ENCODE peak calls at places on chromosome 15, in six cellular contexts. O is neuronal stem cell, A is IMR-90, G is mesenchymal stem cell, L is trophoblast cell, C is H1. H is an unnamed sample.

GRCh38 chr15:90868261-90868689 is at the start of gene FURIN:
- DNase-seq in O (no peak), A (no peak), G (no peak), L (no peak), C (no peak), H (no peak)

GRCh38 chr15:95196176-95196915 is 965.0 kb downstream of the MCTP2 start:
- DNase-seq in O (no peak), A (no peak), G (no peak), L (peak; percentile 81), C (no peak), H (peak; percentile 7)

GRCh38 chr15:95394186-95395067 is 936.1 kb upstream of the NR2F2 start:
- DNase-seq in O (no peak), A (peak; percentile 82), G (peak; percentile 69), L (no peak), C (no peak), H (peak; percentile 83)

GRCh38 chr15:95912280-95912625 is 418.2 kb upstream of the NR2F2 start:
- DNase-seq in O (no peak), A (no peak), G (no peak), L (no peak), C (no peak), H (peak; percentile 50)

GRCh38 chr15:40454904-40455391 is 14.2 kb downstream of the BAHD1 start:
- DNase-seq in O (no peak), A (peak; percentile 54), G (peak; percentile 70), L (no peak), C (no peak), H (no peak)

GRCh38 chr15:67137951-67138935 is 72.8 kb downstream of the SMAD3 start:
- DNase-seq in O (no peak), A (peak; percentile 49), G (peak; percentile 62), L (no peak), C (no peak), H (no peak)

GRCh38 chr15:88166330-88166993 is 90.1 kb downstream of the NTRK3 start:
- DNase-seq in O (peak; percentile 45), A (no peak), G (peak; percentile 0), L (no peak), C (peak; percentile 3), H (peak; percentile 61)

GRCh38 chr15:59194639-59195325 is 11.9 kb upstream of the LDHAL6B start:
- DNase-seq in O (no peak), A (no peak), G (no peak), L (no peak), C (no peak), H (no peak)

GRCh38 chr15:85852969-85853368 is 58.2 kb upstream of the KLHL25 start:
- DNase-seq in O (no peak), A (no peak), G (no peak), L (no peak), C (no peak), H (no peak)

GRCh38 chr15:70172561-70172960 is 74.8 kb upstream of the TLE3 start:
- DNase-seq in O (no peak), A (no peak), G (no peak), L (no peak), C (no peak), H (no peak)

GRCh38 chr15:57156210-57156887 is 220.0 kb upstream of the CGNL1 start:
- DNase-seq in O (no peak), A (no peak), G (no peak), L (no peak), C (no peak), H (no peak)

GRCh38 chr15:68565701-68566100 is 13.1 kb upstream of the CORO2B start:
- DNase-seq in O (no peak), A (no peak), G (no peak), L (no peak), C (no peak), H (no peak)

GRCh38 chr15:70087708-70088352 is 9.9 kb downstream of the TLE3 start:
- DNase-seq in O (no peak), A (no peak), G (no peak), L (no peak), C (no peak), H (peak; percentile 48)

GRCh38 chr15:55008397-55008796 is 188.3 kb downstream of the RSL24D1 start:
- DNase-seq in O (no peak), A (no peak), G (no peak), L (no peak), C (no peak), H (no peak)

GRCh38 chr15:43100971-43101370 is 4.9 kb downstream of the UBR1 start:
- DNase-seq in O (no peak), A (no peak), G (no peak), L (no peak), C (no peak), H (no peak)

GRCh38 chr15:56971571-56971970 is 53.1 kb downstream of the TCF12 start:
- DNase-seq in O (no peak), A (peak; percentile 37), G (peak; percentile 31), L (no peak), C (no peak), H (no peak)

GRCh38 chr15:73648027-73648295 is 14.8 kb upstream of the NPTN start:
- DNase-seq in O (no peak), A (no peak), G (no peak), L (no peak), C (no peak), H (no peak)

GRCh38 chr15:79089331-79089889 is 1.2 kb downstream of the RASGRF1 start:
- DNase-seq in O (peak; percentile 48), A (no peak), G (no peak), L (peak; percentile 21), C (no peak), H (peak; percentile 51)

GRCh38 chr15:101272584-101272983 is 4.7 kb downstream of the SELENOS start:
- DNase-seq in O (no peak), A (no peak), G (no peak), L (no peak), C (no peak), H (no peak)

GRCh38 chr15:64634576-64635485 is 140.6 kb downstream of the RBPMS2 start:
- DNase-seq in O (peak; percentile 71), A (no peak), G (peak; percentile 76), L (no peak), C (peak; percentile 38), H (peak; percentile 99)

GRCh38 chr15:73560501-73561117 is 72.6 kb downstream of the NPTN start:
- DNase-seq in O (no peak), A (peak; percentile 84), G (peak; percentile 83), L (peak; percentile 53), C (no peak), H (peak; percentile 63)

GRCh38 chr15:49863431-49864205 is 242.8 kb downstream of the DTWD1 start:
- DNase-seq in O (no peak), A (peak; percentile 91), G (peak; percentile 72), L (peak; percentile 73), C (no peak), H (no peak)

GRCh38 chr15:63506537-63507035 is 2.2 kb downstream of the USP3 start:
- DNase-seq in O (no peak), A (no peak), G (peak; percentile 44), L (no peak), C (no peak), H (no peak)

GRCh38 chr15:78943692-78944091 is 1.2 kb downstream of the CTSH start:
- DNase-seq in O (no peak), A (no peak), G (no peak), L (no peak), C (no peak), H (peak; percentile 23)

GRCh38 chr15:63888823-63889222 is 55.1 kb upstream of the HERC1 start:
- DNase-seq in O (no peak), A (no peak), G (no peak), L (no peak), C (no peak), H (no peak)

GRCh38 chr15:101618861-101619614 is 33.1 kb downstream of the TM2D3 start:
- DNase-seq in O (no peak), A (no peak), G (no peak), L (no peak), C (no peak), H (peak; percentile 11)

DNA sequence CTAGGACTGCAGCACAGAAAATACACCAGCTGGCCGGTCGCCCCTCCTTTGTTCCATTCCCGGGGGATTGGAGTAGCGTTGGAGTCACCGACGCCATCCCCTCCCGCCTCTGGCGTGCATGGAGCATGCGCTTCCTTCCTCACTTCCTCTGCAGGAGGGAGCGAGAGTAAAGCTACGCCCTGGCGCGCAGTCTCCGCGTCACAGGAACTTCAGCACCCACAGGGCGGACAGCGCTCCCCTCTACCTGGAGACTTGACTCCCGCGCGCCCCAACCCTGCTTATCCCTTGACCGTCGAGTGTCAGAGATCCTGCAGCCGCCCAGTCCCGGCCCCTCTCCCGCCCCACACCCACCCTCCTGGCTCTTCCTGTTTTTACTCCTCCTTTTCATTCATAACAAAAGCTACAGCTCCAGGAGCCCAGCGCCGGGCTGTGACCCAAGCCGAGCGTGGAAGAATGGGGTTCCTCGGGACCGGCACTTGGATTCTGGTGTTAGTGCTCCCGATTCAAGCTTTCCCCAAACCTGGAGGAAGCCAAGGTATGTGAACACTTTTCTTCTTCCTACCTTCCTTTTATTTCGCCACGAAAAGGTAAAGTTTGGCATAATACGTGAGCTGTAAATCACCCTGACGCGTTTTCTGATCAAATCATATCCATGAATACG is at the start of gene SCG3:
- DNase-seq in O (peak; percentile 88), A (peak; percentile 65), G (peak; percentile 72), L (peak; percentile 62), C (peak; percentile 94), H (peak; percentile 98)
- H3K4me3 ChIP-seq in O (peak within 1 kb of the TSS; percentile 56), A (no peak within 1 kb of the TSS), G (no peak within 1 kb of the TSS), L (peak within 1 kb of the TSS; percentile 60), C (peak within 1 kb of the TSS; percentile 75), H (peak within 1 kb of the TSS; percentile 66)

GRCh38 chr15:82030191-82030590 is 15.6 kb downstream of the MEX3B start:
- DNase-seq in O (no peak), A (no peak), G (no peak), L (no peak), C (no peak), H (no peak)
- H3K18ac ChIP-seq in O (no peak overlapping the region), A (no peak overlapping the region), G (no peak overlapping the region), L (no peak overlapping the region), C (no peak overlapping the region), H (no peak overlapping the region)

DNA sequence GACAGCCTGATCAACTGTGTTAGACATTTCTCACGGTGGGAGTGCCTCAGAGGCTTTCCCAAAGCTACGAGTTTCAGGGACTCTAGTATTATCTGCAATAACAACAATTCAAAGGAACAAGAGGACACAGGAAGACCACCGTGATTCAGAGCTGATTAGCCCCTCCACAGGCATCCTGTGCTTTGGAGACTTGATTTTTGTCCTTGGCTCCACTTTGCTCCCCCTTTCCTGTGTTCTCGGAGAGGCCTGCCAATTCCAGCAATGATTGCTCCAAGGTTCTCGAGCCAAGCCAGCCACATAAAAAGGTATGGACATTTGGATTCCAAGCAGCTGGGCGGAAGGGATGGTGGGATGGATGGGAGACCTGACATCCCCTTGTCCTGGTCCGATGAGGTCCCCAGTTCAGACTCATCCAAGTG is 14.3 kb downstream of the EHD4 start:
- DNase-seq in O (no peak), A (no peak), G (no peak), L (no peak), C (no peak), H (no peak)
- H3K4me3 ChIP-seq in O (no peak overlapping the region), A (no peak overlapping the region), G (no peak overlapping the region), L (no peak overlapping the region), C (no peak overlapping the region), H (no peak overlapping the region)

GRCh38 chr15:65912235-65912634 is 42.9 kb downstream of the RAB11A start:
- DNase-seq in O (no peak), A (no peak), G (no peak), L (no peak), C (no peak), H (no peak)

GRCh38 chr15:65906396-65906795 is 37.1 kb downstream of the RAB11A start:
- DNase-seq in O (no peak), A (no peak), G (no peak), L (peak; percentile 63), C (no peak), H (peak; percentile 67)

GRCh38 chr15:65908876-65909275 is 39.6 kb downstream of the RAB11A start:
- DNase-seq in O (no peak), A (no peak), G (no peak), L (no peak), C (no peak), H (no peak)

GRCh38 chr15:65910341-65910740 is 41.0 kb downstream of the RAB11A start:
- DNase-seq in O (no peak), A (no peak), G (no peak), L (no peak), C (no peak), H (no peak)

GRCh38 chr15:65909831-65910230 is 40.5 kb downstream of the RAB11A start:
- DNase-seq in O (no peak), A (no peak), G (no peak), L (no peak), C (no peak), H (peak; percentile 13)
- H3K18ac ChIP-seq in O (no peak overlapping the region), A (no peak overlapping the region), G (no peak overlapping the region), L (no peak overlapping the region), C (no peak overlapping the region), H (no peak overlapping the region)